ENCODE peak calls at places on chromosomes 16 and 17, in seven cellular contexts. L is stomach, F is GM23338, N is GM12878, M is HCT116, C is spleen, D is prostate gland. R is an unnamed sample.

GRCh38 chr16:65406076-65406475 is 284.2 kb upstream of the CDH11 start:
- DNase-seq in L (no peak), F (no peak), N (no peak), M (no peak), C (no peak), D (no peak), R (no peak)

GRCh38 chr17:40558300-40558584 is 7.0 kb downstream of the CCR7 start:
- DNase-seq in L (peak; percentile 9), F (no peak), N (no peak), M (no peak), C (no peak), D (no peak), R (no peak)

GRCh38 chr16:85018529-85019236 is 7.3 kb upstream of the ZDHHC7 start:
- DNase-seq in L (no peak), F (no peak), N (no peak), M (no peak), C (no peak), D (no peak), R (no peak)

GRCh38 chr16:89720859-89721643 is at the start of the genes VPS9D1 and ZNF276:
- DNase-seq in L (peak; percentile 86), F (peak; percentile 90), N (no peak), M (peak; percentile 60), C (peak; percentile 97), D (peak; percentile 74), R (peak; percentile 88)

GRCh38 chr17:41329279-41329925 is 13.9 kb upstream of the KRTAP17-1 start:
- DNase-seq in L (peak; percentile 41), F (peak; percentile 77), N (no peak), M (peak; percentile 40), C (no peak), D (peak; percentile 35), R (no peak)

GRCh38 chr16:10206215-10206614 is 24.0 kb upstream of the GRIN2A start:
- DNase-seq in L (no peak), F (no peak), N (peak; percentile 27), M (peak; percentile 8), C (no peak), D (no peak), R (no peak)

GRCh38 chr16:57867000-57867561 is 64.8 kb upstream of the KIFC3 start:
- DNase-seq in L (no peak), F (no peak), N (no peak), M (no peak), C (peak; percentile 2), D (no peak), R (no peak)

GRCh38 chr17:77769762-77770161 is 188.7 kb upstream of the TNRC6C start:
- DNase-seq in L (no peak), F (no peak), N (no peak), M (no peak), C (no peak), D (no peak), R (no peak)

GRCh38 chr17:27666831-27667560 is 36.0 kb downstream of the LGALS9 start:
- DNase-seq in L (no peak), F (no peak), N (no peak), M (no peak), C (peak; percentile 53), D (no peak), R (no peak)

GRCh38 chr16:67518676-67519075 is 10.0 kb upstream of the RIPOR1 start:
- DNase-seq in L (no peak), F (no peak), N (no peak), M (no peak), C (no peak), D (no peak), R (no peak)

GRCh38 chr17:76697702-76698465 is 12.9 kb downstream of the MXRA7 start:
- DNase-seq in L (no peak), F (peak; percentile 70), N (no peak), M (no peak), C (no peak), D (no peak), R (no peak)

GRCh38 chr16:87295259-87295658 is 21.9 kb downstream of the C16orf95 start:
- DNase-seq in L (no peak), F (peak; percentile 76), N (no peak), M (peak; percentile 90), C (no peak), D (no peak), R (no peak)

GRCh38 chr17:17890773-17891759 is 54.3 kb upstream of the SREBF1 start:
- DNase-seq in L (peak; percentile 57), F (peak; percentile 79), N (no peak), M (peak; percentile 53), C (peak; percentile 81), D (no peak), R (no peak)

GRCh38 chr17:8275421-8276290 is 12.8 kb upstream of the RANGRF start:
- DNase-seq in L (no peak), F (no peak), N (no peak), M (no peak), C (no peak), D (no peak), R (no peak)

GRCh38 chr16:87806246-87806607 is 40.4 kb upstream of the KLHDC4 start:
- DNase-seq in L (peak; percentile 28), F (no peak), N (no peak), M (peak; percentile 16), C (no peak), D (no peak), R (no peak)

GRCh38 chr17:78735832-78736525 is 46.1 kb downstream of the CYTH1 start:
- DNase-seq in L (no peak), F (no peak), N (no peak), M (no peak), C (no peak), D (peak; percentile 64), R (no peak)

GRCh38 chr17:40349477-40350409 is 14.8 kb downstream of the GJD3 start:
- DNase-seq in L (peak; percentile 63), F (no peak), N (no peak), M (no peak), C (peak; percentile 72), D (peak; percentile 42), R (no peak)

GRCh38 chr16:21684199-21684598 is 20.4 kb downstream of the OTOA start:
- DNase-seq in L (no peak), F (peak; percentile 72), N (no peak), M (peak; percentile 4), C (no peak), D (peak; percentile 4), R (no peak)

GRCh38 chr17:16652847-16653366 is 743 bp downstream of the ZNF624 start:
- DNase-seq in L (no peak), F (no peak), N (no peak), M (peak; percentile 6), C (no peak), D (no peak), R (no peak)

GRCh38 chr16:88839026-88839529 is 17.7 kb downstream of the GALNS start:
- DNase-seq in L (no peak), F (no peak), N (no peak), M (no peak), C (peak; percentile 86), D (no peak), R (no peak)

GRCh38 chr17:17561408-17562144 is 29.9 kb downstream of the PEMT start:
- DNase-seq in L (peak; percentile 96), F (no peak), N (no peak), M (no peak), C (peak; percentile 89), D (peak; percentile 93), R (no peak)

GRCh38 chr16:72788269-72788809 is 259.6 kb downstream of the ZFHX3 start:
- DNase-seq in L (no peak), F (no peak), N (no peak), M (no peak), C (no peak), D (no peak), R (no peak)

GRCh38 chr17:58052951-58053715 is 30.1 kb upstream of the DYNLL2 start:
- DNase-seq in L (no peak), F (no peak), N (no peak), M (no peak), C (no peak), D (no peak), R (no peak)

GRCh38 chr17:29032798-29033197 is 10.1 kb upstream of the PIPOX start:
- DNase-seq in L (no peak), F (peak; percentile 81), N (no peak), M (no peak), C (no peak), D (no peak), R (no peak)

GRCh38 chr16:4426021-4426684 is 485 bp downstream of the DNAJA3 start:
- DNase-seq in L (no peak), F (peak; percentile 54), N (no peak), M (no peak), C (no peak), D (no peak), R (no peak)

GRCh38 chr17:6269474-6269873 is 165.4 kb downstream of the AIPL1 start:
- DNase-seq in L (no peak), F (peak; percentile 82), N (no peak), M (peak; percentile 6), C (no peak), D (no peak), R (no peak)

GRCh38 chr17:82080048-82080788 is 14.6 kb upstream of the DUS1L start:
- DNase-seq in L (no peak), F (no peak), N (no peak), M (no peak), C (no peak), D (no peak), R (no peak)

GRCh38 chr17:76199466-76199865 is 40.8 kb downstream of the RNF157 start:
- DNase-seq in L (no peak), F (no peak), N (no peak), M (no peak), C (no peak), D (no peak), R (no peak)

GRCh38 chr16:30011505-30012480 is 966 bp upstream of the DOC2A start:
- DNase-seq in L (no peak), F (peak; percentile 68), N (no peak), M (no peak), C (no peak), D (no peak), R (no peak)

GRCh38 chr17:49748223-49748622 is 15.7 kb downstream of the FAM117A start:
- DNase-seq in L (no peak), F (no peak), N (no peak), M (no peak), C (no peak), D (no peak), R (no peak)
- H3K4me3 ChIP-seq in L (no peak overlapping the region), F (no peak overlapping the region), N (no peak overlapping the region), M (no peak overlapping the region), C (no peak overlapping the region), D (no peak overlapping the region), R (no peak overlapping the region)

DNA sequence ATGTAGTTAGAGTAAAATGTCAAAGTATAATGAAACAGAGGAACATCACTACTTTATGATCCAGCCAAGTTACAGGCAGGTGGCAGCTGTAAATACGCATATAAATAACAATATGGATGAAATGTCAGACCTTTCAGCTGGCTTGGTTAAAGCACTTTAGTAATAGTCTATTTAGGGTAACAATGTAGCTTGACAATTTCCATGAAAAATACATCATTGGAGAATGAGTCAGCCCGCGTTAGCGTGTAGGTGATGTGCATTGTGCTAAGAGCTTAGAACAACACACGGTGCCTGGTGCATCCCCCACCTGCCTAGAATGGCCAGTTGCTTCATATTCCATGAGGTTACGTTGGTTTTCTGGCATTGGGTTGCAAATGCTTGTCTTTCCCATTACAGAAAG is 119.4 kb downstream of the RBFOX1 start:
- DNase-seq in L (no peak), F (no peak), N (no peak), M (no peak), C (no peak), D (no peak), R (no peak)
- TF ChIP-seq POLR2AphosphoS5 in L (no peak), F (no peak), N (no peak), M (no peak), C (no peak), D (no peak), R (no peak)

GRCh38 chr16:66486199-66486772 is 59.2 kb downstream of the BEAN1 start:
- DNase-seq in L (peak; percentile 17), F (no peak), N (no peak), M (no peak), C (no peak), D (no peak), R (peak; percentile 48)
- H3K4me1 ChIP-seq in L (peaks cover 15% of the 10 kb centered on the region), F (no peaks in the 10 kb centered on the region), N (peaks cover 5% of the 10 kb centered on the region), M (no peaks in the 10 kb centered on the region), C (peaks cover 46% of the 10 kb centered on the region), D (no peaks in the 10 kb centered on the region), R (peaks cover 12% of the 10 kb centered on the region)

GRCh38 chr17:74922694-74923537 is at the start of gene USH1G:
- DNase-seq in L (no peak), F (peak; percentile 36), N (no peak), M (no peak), C (no peak), D (no peak), R (no peak)
- H3K4me3 ChIP-seq in L (peak within 1 kb of the TSS; percentile 52), F (peak within 1 kb of the TSS; percentile 61), N (no peak within 1 kb of the TSS), M (peak within 1 kb of the TSS; percentile 65), C (peak within 1 kb of the TSS; percentile 27), D (peak within 1 kb of the TSS; percentile 15), R (peak within 1 kb of the TSS; percentile 38)

R was measured in sigmoid colon.